ENCODE peak calls at places on chromosomes 7 and 10, in four cellular contexts. One of them, this sample, is unnamed.

GRCh38 chr10:23199768-23200511 is 7.8 kb downstream of the PTF1A start:
- DNase-seq in GM06990: no peak
- DNase-seq in WERI-Rb-1: peak
- DNase-seq in tibial artery: no peak
- DNase-seq in this sample: no peak

GRCh38 chr7:6575246-6576023 is 1.8 kb upstream of the ZDHHC4 start:
- DNase-seq in GM06990: no peak
- DNase-seq in WERI-Rb-1: no peak
- DNase-seq in tibial artery: no peak
- DNase-seq in this sample: no peak

GRCh38 chr7:127935847-127936376 is 95.3 kb downstream of the LRRC4 start:
- DNase-seq in GM06990: no peak
- DNase-seq in WERI-Rb-1: peak
- DNase-seq in tibial artery: no peak
- DNase-seq in this sample: no peak

GRCh38 chr10:101066890-101067355 is 5.1 kb downstream of the KAZALD1 start:
- DNase-seq in GM06990: no peak
- DNase-seq in WERI-Rb-1: peak
- DNase-seq in tibial artery: no peak
- DNase-seq in this sample: no peak

GRCh38 chr10:1485357-1485756 is 252.0 kb downstream of the ADARB2 start:
- DNase-seq in GM06990: no peak
- DNase-seq in WERI-Rb-1: no peak
- DNase-seq in tibial artery: no peak
- DNase-seq in this sample: no peak

GRCh38 chr7:836429-836828 is 4.2 kb downstream of the SUN1 start:
- DNase-seq in GM06990: no peak
- DNase-seq in WERI-Rb-1: peak
- DNase-seq in tibial artery: no peak
- DNase-seq in this sample: no peak

GRCh38 chr7:11130601-11131000 is 156.9 kb downstream of the PHF14 start:
- DNase-seq in GM06990: no peak
- DNase-seq in WERI-Rb-1: no peak
- DNase-seq in tibial artery: no peak
- DNase-seq in this sample: no peak

GRCh38 chr7:124782335-124782734 is 16.7 kb upstream of the GPR37 start:
- DNase-seq in GM06990: no peak
- DNase-seq in WERI-Rb-1: no peak
- DNase-seq in tibial artery: no peak
- DNase-seq in this sample: no peak

GRCh38 chr10:126058507-126058906 is 162.1 kb downstream of the FANK1 start:
- DNase-seq in GM06990: no peak
- DNase-seq in WERI-Rb-1: peak
- DNase-seq in tibial artery: no peak
- DNase-seq in this sample: no peak

GRCh38 chr7:33937871-33938270 is 32.5 kb downstream of the BMPER start:
- DNase-seq in GM06990: no peak
- DNase-seq in WERI-Rb-1: no peak
- DNase-seq in tibial artery: no peak
- DNase-seq in this sample: no peak

GRCh38 chr7:157807510-157807909 is 470.7 kb downstream of the DNAJB6 start:
- DNase-seq in GM06990: no peak
- DNase-seq in WERI-Rb-1: no peak
- DNase-seq in tibial artery: no peak
- DNase-seq in this sample: peak

GRCh38 chr7:74094224-74095095 is 10.9 kb downstream of the LIMK1 start:
- DNase-seq in GM06990: peak
- DNase-seq in WERI-Rb-1: no peak
- DNase-seq in tibial artery: peak
- DNase-seq in this sample: peak

GRCh38 chr10:22002531-22003110 is 909 bp downstream of the DNAJC1 start:
- DNase-seq in GM06990: no peak
- DNase-seq in WERI-Rb-1: no peak
- DNase-seq in tibial artery: no peak
- DNase-seq in this sample: no peak

GRCh38 chr10:116787893-116788665 is 45.7 kb upstream of the HSPA12A start:
- DNase-seq in GM06990: peak
- DNase-seq in WERI-Rb-1: peak
- DNase-seq in tibial artery: peak
- DNase-seq in this sample: peak

GRCh38 chr10:132300582-132300981 is 7.2 kb downstream of the STK32C start:
- DNase-seq in GM06990: no peak
- DNase-seq in WERI-Rb-1: no peak
- DNase-seq in tibial artery: no peak
- DNase-seq in this sample: peak

GRCh38 chr10:115379064-115379463 is 285.9 kb downstream of the ATRNL1 start:
- DNase-seq in GM06990: no peak
- DNase-seq in WERI-Rb-1: no peak
- DNase-seq in tibial artery: no peak
- DNase-seq in this sample: no peak

GRCh38 chr7:136150311-136150710 is 173.2 kb upstream of the MTPN start:
- DNase-seq in GM06990: no peak
- DNase-seq in WERI-Rb-1: no peak
- DNase-seq in tibial artery: no peak
- DNase-seq in this sample: no peak

GRCh38 chr7:140691368-140692045 is 5.0 kb upstream of the NDUFB2 start:
- DNase-seq in GM06990: no peak
- DNase-seq in WERI-Rb-1: no peak
- DNase-seq in tibial artery: no peak
- DNase-seq in this sample: no peak

GRCh38 chr10:50625663-50626062 is 1.9 kb upstream of the SGMS1 start:
- DNase-seq in GM06990: no peak
- DNase-seq in WERI-Rb-1: no peak
- DNase-seq in tibial artery: no peak
- DNase-seq in this sample: no peak

GRCh38 chr10:97025613-97026242 is 160.0 kb downstream of the SLIT1 start:
- DNase-seq in GM06990: no peak
- DNase-seq in WERI-Rb-1: peak
- DNase-seq in tibial artery: peak
- DNase-seq in this sample: no peak

GRCh38 chr7:99791667-99792356 is 7.8 kb upstream of the CYP3A4 start:
- DNase-seq in GM06990: no peak
- DNase-seq in WERI-Rb-1: no peak
- DNase-seq in tibial artery: no peak
- DNase-seq in this sample: no peak

GRCh38 chr7:68642727-68643126 is 955.5 kb upstream of the AUTS2 start:
- DNase-seq in GM06990: no peak
- DNase-seq in WERI-Rb-1: no peak
- DNase-seq in tibial artery: no peak
- DNase-seq in this sample: no peak

GRCh38 chr7:81789406-81790139 is 19.7 kb upstream of the HGF start:
- DNase-seq in GM06990: no peak
- DNase-seq in WERI-Rb-1: no peak
- DNase-seq in tibial artery: no peak
- DNase-seq in this sample: no peak

GRCh38 chr10:133100186-133100585 is 12.5 kb downstream of the ADGRA1 start:
- DNase-seq in GM06990: no peak
- DNase-seq in WERI-Rb-1: no peak
- DNase-seq in tibial artery: no peak
- DNase-seq in this sample: no peak

GRCh38 chr10:119449760-119450461 is 92.6 kb downstream of the RGS10 start:
- DNase-seq in GM06990: no peak
- DNase-seq in WERI-Rb-1: no peak
- DNase-seq in tibial artery: peak
- DNase-seq in this sample: no peak

GRCh38 chr10:120962386-120963052 is 111.4 kb downstream of the WDR11 start:
- DNase-seq in GM06990: no peak
- DNase-seq in WERI-Rb-1: no peak
- DNase-seq in tibial artery: no peak
- DNase-seq in this sample: no peak

GRCh38 chr7:8277394-8277982 is 15.5 kb upstream of the ICA1 start:
- DNase-seq in GM06990: no peak
- DNase-seq in WERI-Rb-1: no peak
- DNase-seq in tibial artery: no peak
- DNase-seq in this sample: no peak

GRCh38 chr10:4177826-4178225 is 392.8 kb upstream of the KLF6 start:
- DNase-seq in GM06990: no peak
- DNase-seq in WERI-Rb-1: no peak
- DNase-seq in tibial artery: no peak
- DNase-seq in this sample: no peak

GRCh38 chr7:156616269-156617202 is 24.0 kb upstream of the RNF32 start:
- DNase-seq in GM06990: no peak
- DNase-seq in WERI-Rb-1: no peak
- DNase-seq in tibial artery: no peak
- DNase-seq in this sample: no peak

GRCh38 chr7:94969434-94970084 is 62.2 kb downstream of the PPP1R9A start:
- DNase-seq in GM06990: no peak
- DNase-seq in WERI-Rb-1: no peak
- DNase-seq in tibial artery: no peak
- DNase-seq in this sample: no peak

GRCh38 chr10:12484945-12485805 is 135.8 kb downstream of the CAMK1D start:
- DNase-seq in GM06990: peak
- DNase-seq in WERI-Rb-1: peak
- DNase-seq in tibial artery: no peak
- DNase-seq in this sample: no peak

GRCh38 chr7:127844707-127845331 is 186.4 kb downstream of the LRRC4 start:
- DNase-seq in GM06990: no peak
- DNase-seq in WERI-Rb-1: no peak
- DNase-seq in tibial artery: peak
- DNase-seq in this sample: no peak

GRCh38 chr10:111756541-111757061 is 427.0 kb downstream of the GPAM start:
- DNase-seq in GM06990: peak
- DNase-seq in WERI-Rb-1: peak
- DNase-seq in tibial artery: peak
- DNase-seq in this sample: no peak
- TF ChIP-seq CTCF in GM06990: peak
- TF ChIP-seq CTCF in WERI-Rb-1: peak
- TF ChIP-seq CTCF in tibial artery: peak
- TF ChIP-seq CTCF in this sample: peak

GRCh38 chr7:69693042-69693441 is 94.8 kb downstream of the AUTS2 start:
- DNase-seq in GM06990: no peak
- DNase-seq in WERI-Rb-1: no peak
- DNase-seq in tibial artery: no peak
- DNase-seq in this sample: no peak

GRCh38 chr7:69691734-69692133 is 93.5 kb downstream of the AUTS2 start:
- DNase-seq in GM06990: no peak
- DNase-seq in WERI-Rb-1: no peak
- DNase-seq in tibial artery: no peak
- DNase-seq in this sample: no peak

GRCh38 chr7:69687739-69688431 is 89.6 kb downstream of the AUTS2 start:
- DNase-seq in GM06990: no peak
- DNase-seq in WERI-Rb-1: no peak
- DNase-seq in tibial artery: no peak
- DNase-seq in this sample: no peak

GRCh38 chr7:69690329-69690728 is 92.1 kb downstream of the AUTS2 start:
- DNase-seq in GM06990: no peak
- DNase-seq in WERI-Rb-1: no peak
- DNase-seq in tibial artery: no peak
- DNase-seq in this sample: no peak

DNA sequence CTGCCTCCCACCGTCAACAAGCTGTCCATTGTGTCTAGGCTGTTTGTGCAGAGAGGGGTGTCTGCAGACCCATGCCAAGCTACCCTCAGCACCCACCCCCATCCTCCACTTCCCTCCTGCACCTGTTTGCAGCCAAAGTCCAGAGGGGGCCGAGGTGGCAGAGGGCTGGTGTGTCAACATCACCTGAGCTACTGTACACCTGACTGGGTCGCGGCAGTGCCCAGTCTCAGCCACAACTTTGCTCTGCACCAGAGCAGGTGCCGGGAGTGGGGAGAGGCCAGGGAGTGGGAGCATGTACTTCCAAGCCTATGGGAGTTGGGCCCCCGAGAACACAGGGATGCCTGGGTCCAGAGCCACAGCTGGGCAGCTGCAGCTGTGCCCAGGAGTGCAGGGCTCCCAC is 93.1 kb downstream of the AUTS2 start:
- DNase-seq in GM06990: no peak
- DNase-seq in WERI-Rb-1: no peak
- DNase-seq in tibial artery: no peak
- DNase-seq in this sample: no peak
- TF ChIP-seq CTCF in GM06990: no peak
- TF ChIP-seq CTCF in WERI-Rb-1: no peak
- TF ChIP-seq CTCF in tibial artery: no peak
- TF ChIP-seq CTCF in this sample: no peak

GRCh38 chr7:83001362-83002040 is 161.2 kb downstream of the PCLO start:
- DNase-seq in GM06990: no peak
- DNase-seq in WERI-Rb-1: no peak
- DNase-seq in tibial artery: no peak
- DNase-seq in this sample: no peak

GRCh38 chr7:83005410-83005809 is 157.3 kb downstream of the PCLO start:
- DNase-seq in GM06990: no peak
- DNase-seq in WERI-Rb-1: no peak
- DNase-seq in tibial artery: no peak
- DNase-seq in this sample: no peak
- TF ChIP-seq CTCF in GM06990: peak
- TF ChIP-seq CTCF in WERI-Rb-1: no peak
- TF ChIP-seq CTCF in tibial artery: no peak
- TF ChIP-seq CTCF in this sample: peak

DNA sequence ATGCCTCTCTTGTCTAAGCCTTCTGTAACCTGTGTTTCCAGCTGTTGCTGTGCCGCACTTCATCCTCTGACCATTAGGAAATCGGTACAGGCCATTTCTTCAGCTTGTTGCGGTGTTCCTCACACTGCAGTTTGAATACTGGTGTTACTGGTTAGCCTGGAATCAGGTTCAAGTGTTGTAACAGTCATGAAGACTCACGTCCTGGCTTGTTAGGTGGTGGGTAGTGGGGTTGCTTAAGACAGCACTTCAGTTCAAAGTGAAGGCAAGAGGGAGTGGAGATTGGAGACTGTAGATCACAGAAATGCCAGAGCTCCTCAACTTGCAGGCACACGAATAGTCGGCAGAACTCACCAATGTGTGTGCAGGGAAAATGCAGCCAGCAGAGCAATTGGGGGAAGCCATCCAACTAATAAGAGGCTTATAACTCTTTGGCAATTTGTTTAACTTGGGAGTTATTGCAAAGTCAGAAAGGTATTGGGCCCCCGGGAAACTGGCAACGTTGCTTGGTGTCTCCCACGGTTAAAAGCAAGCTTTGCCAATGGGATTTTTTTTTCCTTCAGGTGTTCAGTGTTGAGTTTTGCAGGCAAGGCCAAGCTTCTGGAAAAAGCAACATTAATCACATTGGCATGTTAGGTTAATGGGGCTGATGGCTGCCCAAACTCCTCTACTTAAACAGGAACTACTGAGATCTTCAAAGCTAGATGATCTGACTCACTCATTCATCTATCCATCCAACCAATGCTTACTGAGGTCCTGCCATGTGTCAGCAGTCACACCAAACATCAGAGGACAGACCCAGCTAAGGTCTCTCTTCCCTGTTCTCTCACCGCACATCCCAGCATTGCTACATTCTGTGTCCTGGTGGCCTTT is 380.9 kb downstream of the GATA3 start:
- DNase-seq in GM06990: no peak
- DNase-seq in WERI-Rb-1: no peak
- DNase-seq in tibial artery: no peak
- DNase-seq in this sample: no peak
- TF ChIP-seq CTCF in GM06990: no peak
- TF ChIP-seq CTCF in WERI-Rb-1: no peak
- TF ChIP-seq CTCF in tibial artery: no peak
- TF ChIP-seq CTCF in this sample: no peak

GRCh38 chr10:31622993-31623392 is 304.0 kb downstream of the ZEB1 start:
- DNase-seq in GM06990: no peak
- DNase-seq in WERI-Rb-1: no peak
- DNase-seq in tibial artery: peak
- DNase-seq in this sample: no peak
- TF ChIP-seq CTCF in GM06990: no peak
- TF ChIP-seq CTCF in WERI-Rb-1: no peak
- TF ChIP-seq CTCF in tibial artery: peak
- TF ChIP-seq CTCF in this sample: peak

GRCh38 chr10:124065382-124066155 is 27.8 kb downstream of the CHST15 start:
- DNase-seq in GM06990: no peak
- DNase-seq in WERI-Rb-1: no peak
- DNase-seq in tibial artery: no peak
- DNase-seq in this sample: no peak
- TF ChIP-seq CTCF in GM06990: no peak
- TF ChIP-seq CTCF in WERI-Rb-1: no peak
- TF ChIP-seq CTCF in tibial artery: no peak
- TF ChIP-seq CTCF in this sample: no peak

This sample was measured in chondrocyte.